ENCODE peak calls at places on chromosomes 3 and 15, in seven cellular contexts. One of them, this sample, is unnamed.

GRCh38 chr3:46705751-46706572 is 4.8 kb downstream of the TMIE start:
- DNase-seq in Caco-2: no peak
- DNase-seq in pons: no peak
- DNase-seq in H9: no peak
- DNase-seq in AG20443: peak; percentile 76
- DNase-seq in Right ventricle myocardium superior: peak; percentile 37
- DNase-seq in amniotic stem cell: peak; percentile 38
- DNase-seq in this sample: peak; percentile 77

GRCh38 chr3:141561426-141562034 is 74.7 kb downstream of the RASA2 start:
- DNase-seq in Caco-2: peak; percentile 69
- DNase-seq in pons: peak; percentile 85
- DNase-seq in H9: no peak
- DNase-seq in AG20443: peak; percentile 32
- DNase-seq in Right ventricle myocardium superior: no peak
- DNase-seq in amniotic stem cell: no peak
- DNase-seq in this sample: peak; percentile 67

GRCh38 chr3:195072916-195073564 is 197.9 kb downstream of the XXYLT1 start:
- DNase-seq in Caco-2: no peak
- DNase-seq in pons: no peak
- DNase-seq in H9: no peak
- DNase-seq in AG20443: no peak
- DNase-seq in Right ventricle myocardium superior: no peak
- DNase-seq in amniotic stem cell: no peak
- DNase-seq in this sample: no peak

GRCh38 chr15:90871097-90871715 is 2.8 kb downstream of the FURIN start:
- DNase-seq in Caco-2: peak; percentile 54
- DNase-seq in pons: no peak
- DNase-seq in H9: no peak
- DNase-seq in AG20443: peak; percentile 63
- DNase-seq in Right ventricle myocardium superior: no peak
- DNase-seq in amniotic stem cell: no peak
- DNase-seq in this sample: peak; percentile 68

GRCh38 chr15:62626903-62627302 is 415.6 kb upstream of the TPM1 start:
- DNase-seq in Caco-2: no peak
- DNase-seq in pons: no peak
- DNase-seq in H9: no peak
- DNase-seq in AG20443: no peak
- DNase-seq in Right ventricle myocardium superior: no peak
- DNase-seq in amniotic stem cell: no peak
- DNase-seq in this sample: peak; percentile 15

GRCh38 chr15:92200891-92201290 is 192.8 kb upstream of the ST8SIA2 start:
- DNase-seq in Caco-2: no peak
- DNase-seq in pons: no peak
- DNase-seq in H9: peak; percentile 39
- DNase-seq in AG20443: no peak
- DNase-seq in Right ventricle myocardium superior: no peak
- DNase-seq in amniotic stem cell: no peak
- DNase-seq in this sample: no peak

GRCh38 chr15:59170295-59170881 is 36.3 kb upstream of the LDHAL6B start:
- DNase-seq in Caco-2: no peak
- DNase-seq in pons: peak; percentile 53
- DNase-seq in H9: peak; percentile 48
- DNase-seq in AG20443: peak; percentile 76
- DNase-seq in Right ventricle myocardium superior: peak; percentile 57
- DNase-seq in amniotic stem cell: no peak
- DNase-seq in this sample: peak; percentile 93

GRCh38 chr3:66582721-66583141 is 81.9 kb upstream of the LRIG1 start:
- DNase-seq in Caco-2: no peak
- DNase-seq in pons: no peak
- DNase-seq in H9: no peak
- DNase-seq in AG20443: peak; percentile 60
- DNase-seq in Right ventricle myocardium superior: no peak
- DNase-seq in amniotic stem cell: no peak
- DNase-seq in this sample: peak; percentile 52

GRCh38 chr3:67642734-67643133 is 11.7 kb downstream of the SUCLG2 start:
- DNase-seq in Caco-2: no peak
- DNase-seq in pons: no peak
- DNase-seq in H9: no peak
- DNase-seq in AG20443: no peak
- DNase-seq in Right ventricle myocardium superior: no peak
- DNase-seq in amniotic stem cell: no peak
- DNase-seq in this sample: no peak

GRCh38 chr15:99955181-99955525 is 221.9 kb upstream of the LYSMD4 start:
- DNase-seq in Caco-2: no peak
- DNase-seq in pons: peak; percentile 5
- DNase-seq in H9: no peak
- DNase-seq in AG20443: peak; percentile 4
- DNase-seq in Right ventricle myocardium superior: no peak
- DNase-seq in amniotic stem cell: no peak
- DNase-seq in this sample: no peak

GRCh38 chr3:9316881-9317341 is 45.9 kb upstream of the THUMPD3 start:
- DNase-seq in Caco-2: no peak
- DNase-seq in pons: peak; percentile 62
- DNase-seq in H9: peak; percentile 55
- DNase-seq in AG20443: peak; percentile 79
- DNase-seq in Right ventricle myocardium superior: peak; percentile 50
- DNase-seq in amniotic stem cell: no peak
- DNase-seq in this sample: peak; percentile 76

GRCh38 chr3:5262507-5262906 is 75.0 kb downstream of the EDEM1 start:
- DNase-seq in Caco-2: no peak
- DNase-seq in pons: no peak
- DNase-seq in H9: no peak
- DNase-seq in AG20443: no peak
- DNase-seq in Right ventricle myocardium superior: no peak
- DNase-seq in amniotic stem cell: no peak
- DNase-seq in this sample: no peak

GRCh38 chr3:190238871-190239270 is 83.4 kb downstream of the CLDN1 start:
- DNase-seq in Caco-2: no peak
- DNase-seq in pons: no peak
- DNase-seq in H9: no peak
- DNase-seq in AG20443: no peak
- DNase-seq in Right ventricle myocardium superior: no peak
- DNase-seq in amniotic stem cell: no peak
- DNase-seq in this sample: no peak

GRCh38 chr3:80521081-80521480 is 753.3 kb upstream of the ROBO1 start:
- DNase-seq in Caco-2: no peak
- DNase-seq in pons: no peak
- DNase-seq in H9: no peak
- DNase-seq in AG20443: no peak
- DNase-seq in Right ventricle myocardium superior: no peak
- DNase-seq in amniotic stem cell: no peak
- DNase-seq in this sample: no peak

GRCh38 chr15:83153288-83153687 is 45.8 kb downstream of the TM6SF1 start:
- DNase-seq in Caco-2: no peak
- DNase-seq in pons: no peak
- DNase-seq in H9: no peak
- DNase-seq in AG20443: no peak
- DNase-seq in Right ventricle myocardium superior: no peak
- DNase-seq in amniotic stem cell: no peak
- DNase-seq in this sample: peak; percentile 55

GRCh38 chr3:145882416-145882815 is 278.6 kb downstream of the PLOD2 start:
- DNase-seq in Caco-2: no peak
- DNase-seq in pons: no peak
- DNase-seq in H9: no peak
- DNase-seq in AG20443: peak; percentile 42
- DNase-seq in Right ventricle myocardium superior: no peak
- DNase-seq in amniotic stem cell: peak; percentile 33
- DNase-seq in this sample: peak; percentile 52

GRCh38 chr15:88708256-88709054 is 69.6 kb downstream of the ISG20 start:
- DNase-seq in Caco-2: no peak
- DNase-seq in pons: no peak
- DNase-seq in H9: no peak
- DNase-seq in AG20443: peak; percentile 68
- DNase-seq in Right ventricle myocardium superior: no peak
- DNase-seq in amniotic stem cell: peak; percentile 70
- DNase-seq in this sample: peak; percentile 60

GRCh38 chr3:106215047-106215446 is 346.2 kb upstream of the CBLB start:
- DNase-seq in Caco-2: no peak
- DNase-seq in pons: no peak
- DNase-seq in H9: no peak
- DNase-seq in AG20443: no peak
- DNase-seq in Right ventricle myocardium superior: no peak
- DNase-seq in amniotic stem cell: no peak
- DNase-seq in this sample: peak; percentile 25

GRCh38 chr3:54243262-54243931 is 121.0 kb downstream of the CACNA2D3 start:
- DNase-seq in Caco-2: no peak
- DNase-seq in pons: no peak
- DNase-seq in H9: no peak
- DNase-seq in AG20443: peak; percentile 22
- DNase-seq in Right ventricle myocardium superior: no peak
- DNase-seq in amniotic stem cell: no peak
- DNase-seq in this sample: peak; percentile 25

GRCh38 chr3:61612211-61612995 is 51.0 kb downstream of the PTPRG start:
- DNase-seq in Caco-2: peak; percentile 63
- DNase-seq in pons: no peak
- DNase-seq in H9: no peak
- DNase-seq in AG20443: peak; percentile 36
- DNase-seq in Right ventricle myocardium superior: no peak
- DNase-seq in amniotic stem cell: no peak
- DNase-seq in this sample: peak; percentile 24

GRCh38 chr15:51075364-51075763 is 19.3 kb downstream of the TNFAIP8L3 start:
- DNase-seq in Caco-2: no peak
- DNase-seq in pons: no peak
- DNase-seq in H9: no peak
- DNase-seq in AG20443: peak; percentile 40
- DNase-seq in Right ventricle myocardium superior: peak; percentile 57
- DNase-seq in amniotic stem cell: no peak
- DNase-seq in this sample: peak; percentile 59

GRCh38 chr3:146550743-146551510 is 6.5 kb upstream of the PLSCR1 start:
- DNase-seq in Caco-2: no peak
- DNase-seq in pons: no peak
- DNase-seq in H9: no peak
- DNase-seq in AG20443: peak; percentile 53
- DNase-seq in Right ventricle myocardium superior: no peak
- DNase-seq in amniotic stem cell: peak; percentile 62
- DNase-seq in this sample: peak; percentile 92

GRCh38 chr3:9279959-9280358 is 30.5 kb upstream of the SRGAP3 start:
- DNase-seq in Caco-2: no peak
- DNase-seq in pons: peak; percentile 20
- DNase-seq in H9: no peak
- DNase-seq in AG20443: peak; percentile 64
- DNase-seq in Right ventricle myocardium superior: no peak
- DNase-seq in amniotic stem cell: no peak
- DNase-seq in this sample: peak; percentile 66

GRCh38 chr3:89227634-89228033 is 120.2 kb downstream of the EPHA3 start:
- DNase-seq in Caco-2: no peak
- DNase-seq in pons: no peak
- DNase-seq in H9: no peak
- DNase-seq in AG20443: no peak
- DNase-seq in Right ventricle myocardium superior: no peak
- DNase-seq in amniotic stem cell: no peak
- DNase-seq in this sample: peak; percentile 27